ENCODE peak calls at places on chromosomes 16 and 17, in five cellular contexts. One of them, this sample, is unnamed.

GRCh38 chr17:83200231-83200699 is 120.9 kb downstream of the METRNL start:
- DNase-seq in brain microvascular endothelial cell: peak
- DNase-seq in NCI-H1417: no peak
- DNase-seq in activated T-cell treated with anti-CD3 and anti-CD28 coated beads, Interleukin-2, amount 50 U/mL, for 72 hours: peak
- DNase-seq in non-pigmented ciliary epithelial cell: no peak
- DNase-seq in this sample: peak

GRCh38 chr16:19179890-19180490 is 11.9 kb downstream of the SYT17 start:
- DNase-seq in brain microvascular endothelial cell: peak
- DNase-seq in NCI-H1417: peak
- DNase-seq in activated T-cell treated with anti-CD3 and anti-CD28 coated beads, Interleukin-2, amount 50 U/mL, for 72 hours: peak
- DNase-seq in non-pigmented ciliary epithelial cell: no peak
- DNase-seq in this sample: peak

GRCh38 chr16:75219838-75220237 is 1.1 kb downstream of the CTRB1 start:
- DNase-seq in brain microvascular endothelial cell: no peak
- DNase-seq in NCI-H1417: no peak
- DNase-seq in activated T-cell treated with anti-CD3 and anti-CD28 coated beads, Interleukin-2, amount 50 U/mL, for 72 hours: peak
- DNase-seq in non-pigmented ciliary epithelial cell: no peak
- DNase-seq in this sample: peak

GRCh38 chr16:10033561-10033960 is 148.7 kb downstream of the GRIN2A start:
- DNase-seq in brain microvascular endothelial cell: no peak
- DNase-seq in NCI-H1417: no peak
- DNase-seq in activated T-cell treated with anti-CD3 and anti-CD28 coated beads, Interleukin-2, amount 50 U/mL, for 72 hours: no peak
- DNase-seq in non-pigmented ciliary epithelial cell: no peak
- DNase-seq in this sample: no peak

GRCh38 chr17:42428141-42428944 is 5.3 kb upstream of the CAVIN1 start:
- DNase-seq in brain microvascular endothelial cell: peak
- DNase-seq in NCI-H1417: peak
- DNase-seq in activated T-cell treated with anti-CD3 and anti-CD28 coated beads, Interleukin-2, amount 50 U/mL, for 72 hours: no peak
- DNase-seq in non-pigmented ciliary epithelial cell: peak
- DNase-seq in this sample: no peak

GRCh38 chr16:88992351-88993005 is 15.5 kb upstream of the CBFA2T3 start:
- DNase-seq in brain microvascular endothelial cell: no peak
- DNase-seq in NCI-H1417: no peak
- DNase-seq in activated T-cell treated with anti-CD3 and anti-CD28 coated beads, Interleukin-2, amount 50 U/mL, for 72 hours: no peak
- DNase-seq in non-pigmented ciliary epithelial cell: no peak
- DNase-seq in this sample: no peak

GRCh38 chr17:19513897-19514488 is 19.7 kb upstream of the SLC47A1 start:
- DNase-seq in brain microvascular endothelial cell: peak
- DNase-seq in NCI-H1417: peak
- DNase-seq in activated T-cell treated with anti-CD3 and anti-CD28 coated beads, Interleukin-2, amount 50 U/mL, for 72 hours: peak
- DNase-seq in non-pigmented ciliary epithelial cell: no peak
- DNase-seq in this sample: peak

GRCh38 chr16:85027968-85028637 is 508 bp downstream of the KIAA0513 start:
- DNase-seq in brain microvascular endothelial cell: no peak
- DNase-seq in NCI-H1417: peak
- DNase-seq in activated T-cell treated with anti-CD3 and anti-CD28 coated beads, Interleukin-2, amount 50 U/mL, for 72 hours: peak
- DNase-seq in non-pigmented ciliary epithelial cell: no peak
- DNase-seq in this sample: peak

GRCh38 chr17:33091271-33091670 is 99.6 kb downstream of the SPACA3 start:
- DNase-seq in brain microvascular endothelial cell: no peak
- DNase-seq in NCI-H1417: no peak
- DNase-seq in activated T-cell treated with anti-CD3 and anti-CD28 coated beads, Interleukin-2, amount 50 U/mL, for 72 hours: no peak
- DNase-seq in non-pigmented ciliary epithelial cell: no peak
- DNase-seq in this sample: no peak

GRCh38 chr17:70137451-70138230 is 31.7 kb upstream of the KCNJ2 start:
- DNase-seq in brain microvascular endothelial cell: peak
- DNase-seq in NCI-H1417: peak
- DNase-seq in activated T-cell treated with anti-CD3 and anti-CD28 coated beads, Interleukin-2, amount 50 U/mL, for 72 hours: peak
- DNase-seq in non-pigmented ciliary epithelial cell: peak
- DNase-seq in this sample: peak

GRCh38 chr16:79369796-79370195 is 230.7 kb downstream of the MAF start:
- DNase-seq in brain microvascular endothelial cell: no peak
- DNase-seq in NCI-H1417: no peak
- DNase-seq in activated T-cell treated with anti-CD3 and anti-CD28 coated beads, Interleukin-2, amount 50 U/mL, for 72 hours: no peak
- DNase-seq in non-pigmented ciliary epithelial cell: no peak
- DNase-seq in this sample: no peak

GRCh38 chr17:61842899-61843298 is 20.4 kb downstream of the BRIP1 start:
- DNase-seq in brain microvascular endothelial cell: no peak
- DNase-seq in NCI-H1417: no peak
- DNase-seq in activated T-cell treated with anti-CD3 and anti-CD28 coated beads, Interleukin-2, amount 50 U/mL, for 72 hours: no peak
- DNase-seq in non-pigmented ciliary epithelial cell: no peak
- DNase-seq in this sample: no peak

GRCh38 chr16:30096862-30097563 is 1.0 kb upstream of the YPEL3 start:
- DNase-seq in brain microvascular endothelial cell: no peak
- DNase-seq in NCI-H1417: no peak
- DNase-seq in activated T-cell treated with anti-CD3 and anti-CD28 coated beads, Interleukin-2, amount 50 U/mL, for 72 hours: no peak
- DNase-seq in non-pigmented ciliary epithelial cell: no peak
- DNase-seq in this sample: no peak

GRCh38 chr17:75152971-75153853 is 1.1 kb downstream of the JPT1 start:
- DNase-seq in brain microvascular endothelial cell: no peak
- DNase-seq in NCI-H1417: peak
- DNase-seq in activated T-cell treated with anti-CD3 and anti-CD28 coated beads, Interleukin-2, amount 50 U/mL, for 72 hours: peak
- DNase-seq in non-pigmented ciliary epithelial cell: no peak
- DNase-seq in this sample: peak

GRCh38 chr16:26857371-26857770 is 209.4 kb upstream of the C16orf82 start:
- DNase-seq in brain microvascular endothelial cell: no peak
- DNase-seq in NCI-H1417: no peak
- DNase-seq in activated T-cell treated with anti-CD3 and anti-CD28 coated beads, Interleukin-2, amount 50 U/mL, for 72 hours: no peak
- DNase-seq in non-pigmented ciliary epithelial cell: no peak
- DNase-seq in this sample: no peak

GRCh38 chr17:2901582-2901981 is 105.3 kb downstream of the RAP1GAP2 start:
- DNase-seq in brain microvascular endothelial cell: no peak
- DNase-seq in NCI-H1417: no peak
- DNase-seq in activated T-cell treated with anti-CD3 and anti-CD28 coated beads, Interleukin-2, amount 50 U/mL, for 72 hours: no peak
- DNase-seq in non-pigmented ciliary epithelial cell: no peak
- DNase-seq in this sample: no peak

GRCh38 chr16:1263591-1264216 is 7.8 kb downstream of the TPSD1 start:
- DNase-seq in brain microvascular endothelial cell: no peak
- DNase-seq in NCI-H1417: no peak
- DNase-seq in activated T-cell treated with anti-CD3 and anti-CD28 coated beads, Interleukin-2, amount 50 U/mL, for 72 hours: no peak
- DNase-seq in non-pigmented ciliary epithelial cell: no peak
- DNase-seq in this sample: no peak

GRCh38 chr16:87860553-87861299 is 8.6 kb downstream of the SLC7A5 start:
- DNase-seq in brain microvascular endothelial cell: peak
- DNase-seq in NCI-H1417: peak
- DNase-seq in activated T-cell treated with anti-CD3 and anti-CD28 coated beads, Interleukin-2, amount 50 U/mL, for 72 hours: no peak
- DNase-seq in non-pigmented ciliary epithelial cell: no peak
- DNase-seq in this sample: no peak

GRCh38 chr16:83653785-83654184 is 154.0 kb upstream of the HSBP1 start:
- DNase-seq in brain microvascular endothelial cell: peak
- DNase-seq in NCI-H1417: no peak
- DNase-seq in activated T-cell treated with anti-CD3 and anti-CD28 coated beads, Interleukin-2, amount 50 U/mL, for 72 hours: no peak
- DNase-seq in non-pigmented ciliary epithelial cell: peak
- DNase-seq in this sample: no peak

GRCh38 chr16:15652293-15653001 is 2.4 kb downstream of the NDE1 start:
- DNase-seq in brain microvascular endothelial cell: no peak
- DNase-seq in NCI-H1417: no peak
- DNase-seq in activated T-cell treated with anti-CD3 and anti-CD28 coated beads, Interleukin-2, amount 50 U/mL, for 72 hours: no peak
- DNase-seq in non-pigmented ciliary epithelial cell: no peak
- DNase-seq in this sample: no peak

GRCh38 chr16:30724641-30725464 is 23.4 kb upstream of the PHKG2 start:
- DNase-seq in brain microvascular endothelial cell: no peak
- DNase-seq in NCI-H1417: no peak
- DNase-seq in activated T-cell treated with anti-CD3 and anti-CD28 coated beads, Interleukin-2, amount 50 U/mL, for 72 hours: no peak
- DNase-seq in non-pigmented ciliary epithelial cell: no peak
- DNase-seq in this sample: no peak

GRCh38 chr17:48463531-48463930 is 33.5 kb upstream of the SKAP1 start:
- DNase-seq in brain microvascular endothelial cell: no peak
- DNase-seq in NCI-H1417: no peak
- DNase-seq in activated T-cell treated with anti-CD3 and anti-CD28 coated beads, Interleukin-2, amount 50 U/mL, for 72 hours: no peak
- DNase-seq in non-pigmented ciliary epithelial cell: no peak
- DNase-seq in this sample: no peak

GRCh38 chr17:43526886-43527648 is 19.1 kb downstream of the ETV4 start:
- DNase-seq in brain microvascular endothelial cell: no peak
- DNase-seq in NCI-H1417: no peak
- DNase-seq in activated T-cell treated with anti-CD3 and anti-CD28 coated beads, Interleukin-2, amount 50 U/mL, for 72 hours: no peak
- DNase-seq in non-pigmented ciliary epithelial cell: no peak
- DNase-seq in this sample: no peak

GRCh38 chr17:19341641-19342610 is 20.6 kb downstream of the B9D1 start:
- DNase-seq in brain microvascular endothelial cell: no peak
- DNase-seq in NCI-H1417: no peak
- DNase-seq in activated T-cell treated with anti-CD3 and anti-CD28 coated beads, Interleukin-2, amount 50 U/mL, for 72 hours: no peak
- DNase-seq in non-pigmented ciliary epithelial cell: no peak
- DNase-seq in this sample: no peak

GRCh38 chr16:51034481-51035109 is 116.5 kb downstream of the SALL1 start:
- DNase-seq in brain microvascular endothelial cell: no peak
- DNase-seq in NCI-H1417: no peak
- DNase-seq in activated T-cell treated with anti-CD3 and anti-CD28 coated beads, Interleukin-2, amount 50 U/mL, for 72 hours: no peak
- DNase-seq in non-pigmented ciliary epithelial cell: no peak
- DNase-seq in this sample: no peak

GRCh38 chr17:74442670-74443515 is 11.0 kb downstream of the GPRC5C start:
- DNase-seq in brain microvascular endothelial cell: no peak
- DNase-seq in NCI-H1417: peak
- DNase-seq in activated T-cell treated with anti-CD3 and anti-CD28 coated beads, Interleukin-2, amount 50 U/mL, for 72 hours: peak
- DNase-seq in non-pigmented ciliary epithelial cell: no peak
- DNase-seq in this sample: no peak

GRCh38 chr17:73271078-73271477 is 9.4 kb upstream of the CPSF4L start:
- DNase-seq in brain microvascular endothelial cell: no peak
- DNase-seq in NCI-H1417: no peak
- DNase-seq in activated T-cell treated with anti-CD3 and anti-CD28 coated beads, Interleukin-2, amount 50 U/mL, for 72 hours: no peak
- DNase-seq in non-pigmented ciliary epithelial cell: no peak
- DNase-seq in this sample: no peak

GRCh38 chr17:19357351-19358140 is 5.0 kb downstream of the B9D1 start:
- DNase-seq in brain microvascular endothelial cell: no peak
- DNase-seq in NCI-H1417: no peak
- DNase-seq in activated T-cell treated with anti-CD3 and anti-CD28 coated beads, Interleukin-2, amount 50 U/mL, for 72 hours: no peak
- DNase-seq in non-pigmented ciliary epithelial cell: no peak
- DNase-seq in this sample: no peak

GRCh38 chr17:78918979-78919378 is 6.2 kb downstream of the TIMP2 start:
- DNase-seq in brain microvascular endothelial cell: no peak
- DNase-seq in NCI-H1417: no peak
- DNase-seq in activated T-cell treated with anti-CD3 and anti-CD28 coated beads, Interleukin-2, amount 50 U/mL, for 72 hours: no peak
- DNase-seq in non-pigmented ciliary epithelial cell: no peak
- DNase-seq in this sample: no peak

GRCh38 chr17:63140255-63140654 is 174.2 kb downstream of the TANC2 start:
- DNase-seq in brain microvascular endothelial cell: peak
- DNase-seq in NCI-H1417: peak
- DNase-seq in activated T-cell treated with anti-CD3 and anti-CD28 coated beads, Interleukin-2, amount 50 U/mL, for 72 hours: peak
- DNase-seq in non-pigmented ciliary epithelial cell: no peak
- DNase-seq in this sample: no peak

GRCh38 chr17:35774499-35774898 is 13.8 kb downstream of the C17orf50 start:
- DNase-seq in brain microvascular endothelial cell: no peak
- DNase-seq in NCI-H1417: no peak
- DNase-seq in activated T-cell treated with anti-CD3 and anti-CD28 coated beads, Interleukin-2, amount 50 U/mL, for 72 hours: no peak
- DNase-seq in non-pigmented ciliary epithelial cell: no peak
- DNase-seq in this sample: no peak

GRCh38 chr17:29616300-29617048 is 6.2 kb downstream of the CORO6 start:
- DNase-seq in brain microvascular endothelial cell: no peak
- DNase-seq in NCI-H1417: no peak
- DNase-seq in activated T-cell treated with anti-CD3 and anti-CD28 coated beads, Interleukin-2, amount 50 U/mL, for 72 hours: no peak
- DNase-seq in non-pigmented ciliary epithelial cell: no peak
- DNase-seq in this sample: no peak

GRCh38 chr17:21034350-21035235 is 8.2 kb downstream of the USP22 start:
- DNase-seq in brain microvascular endothelial cell: no peak
- DNase-seq in NCI-H1417: no peak
- DNase-seq in activated T-cell treated with anti-CD3 and anti-CD28 coated beads, Interleukin-2, amount 50 U/mL, for 72 hours: peak
- DNase-seq in non-pigmented ciliary epithelial cell: no peak
- DNase-seq in this sample: peak

GRCh38 chr17:35192708-35193107 is 1.5 kb downstream of the SLC35G3 start:
- DNase-seq in brain microvascular endothelial cell: no peak
- DNase-seq in NCI-H1417: no peak
- DNase-seq in activated T-cell treated with anti-CD3 and anti-CD28 coated beads, Interleukin-2, amount 50 U/mL, for 72 hours: no peak
- DNase-seq in non-pigmented ciliary epithelial cell: no peak
- DNase-seq in this sample: no peak

GRCh38 chr16:58732545-58733247 is 1.4 kb downstream of the GOT2 start:
- DNase-seq in brain microvascular endothelial cell: peak
- DNase-seq in NCI-H1417: no peak
- DNase-seq in activated T-cell treated with anti-CD3 and anti-CD28 coated beads, Interleukin-2, amount 50 U/mL, for 72 hours: peak
- DNase-seq in non-pigmented ciliary epithelial cell: no peak
- DNase-seq in this sample: no peak

GRCh38 chr16:2035431-2036199 is 8.9 kb downstream of the NHERF2 start:
- DNase-seq in brain microvascular endothelial cell: peak
- DNase-seq in NCI-H1417: peak
- DNase-seq in activated T-cell treated with anti-CD3 and anti-CD28 coated beads, Interleukin-2, amount 50 U/mL, for 72 hours: no peak
- DNase-seq in non-pigmented ciliary epithelial cell: no peak
- DNase-seq in this sample: no peak

GRCh38 chr17:78933025-78933958 is 8.1 kb upstream of the TIMP2 start:
- DNase-seq in brain microvascular endothelial cell: peak
- DNase-seq in NCI-H1417: peak
- DNase-seq in activated T-cell treated with anti-CD3 and anti-CD28 coated beads, Interleukin-2, amount 50 U/mL, for 72 hours: peak
- DNase-seq in non-pigmented ciliary epithelial cell: peak
- DNase-seq in this sample: peak

GRCh38 chr17:8890671-8891070 is 23.2 kb upstream of the PIK3R6 start:
- DNase-seq in brain microvascular endothelial cell: no peak
- DNase-seq in NCI-H1417: no peak
- DNase-seq in activated T-cell treated with anti-CD3 and anti-CD28 coated beads, Interleukin-2, amount 50 U/mL, for 72 hours: no peak
- DNase-seq in non-pigmented ciliary epithelial cell: no peak
- DNase-seq in this sample: no peak

GRCh38 chr17:38735161-38735997 is 5.2 kb downstream of the CISD3 start:
- DNase-seq in brain microvascular endothelial cell: no peak
- DNase-seq in NCI-H1417: peak
- DNase-seq in activated T-cell treated with anti-CD3 and anti-CD28 coated beads, Interleukin-2, amount 50 U/mL, for 72 hours: peak
- DNase-seq in non-pigmented ciliary epithelial cell: no peak
- DNase-seq in this sample: peak